ENCODE peak calls at places on chromosomes 7 and 10, in four cellular contexts. A is HepG2, F is A549, B is K562. D is an unnamed sample.

GRCh38 chr7:28408974-28409715 is 3.2 kb upstream of the CREB5 start:
- DNase-seq in A (peak; percentile 78), B (peak; percentile 85), F (peak; percentile 59), D (peak; percentile 88)

GRCh38 chr7:140214075-140214684 is 37.4 kb upstream of the KDM7A start:
- DNase-seq in F (no peak), A (peak; percentile 42), B (no peak), D (no peak)

GRCh38 chr7:132877578-132877977 is 204.3 kb downstream of the CHCHD3 start:
- DNase-seq in F (no peak), B (no peak), A (no peak), D (no peak)

GRCh38 chr7:44382459-44383300 is 57.3 kb upstream of the CAMK2B start:
- DNase-seq in A (no peak), F (no peak), B (no peak), D (no peak)

GRCh38 chr10:71713135-71714040 is 6.2 kb downstream of the C10orf105 start:
- DNase-seq in B (peak; percentile 63), A (no peak), F (no peak), D (no peak)

GRCh38 chr10:102802920-102803534 is 34.2 kb downstream of the CYP17A1 start:
- DNase-seq in F (no peak), B (no peak), A (no peak), D (peak; percentile 38)

GRCh38 chr7:98869374-98870070 is at the start of gene TMEM130:
- DNase-seq in F (no peak), A (no peak), B (no peak), D (peak; percentile 32)

GRCh38 chr7:107690084-107690483 is 29.5 kb downstream of the SLC26A4 start:
- DNase-seq in B (no peak), F (no peak), A (no peak), D (no peak)

GRCh38 chr10:106467506-106467905 is 697.0 kb downstream of the SORCS1 start:
- DNase-seq in F (no peak), B (no peak), A (no peak), D (peak; percentile 49)

GRCh38 chr7:137084607-137085380 is 216.3 kb downstream of the CHRM2 start:
- DNase-seq in F (no peak), B (no peak), A (no peak), D (no peak)

GRCh38 chr10:92901819-92902234 is 53.5 kb downstream of the EXOC6 start:
- DNase-seq in B (no peak), A (no peak), F (no peak), D (no peak)

GRCh38 chr7:90933984-90934383 is 330.2 kb upstream of the FZD1 start:
- DNase-seq in A (no peak), F (no peak), B (no peak), D (no peak)

GRCh38 chr10:80273523-80274170 is 15.8 kb downstream of the MAT1A start:
- DNase-seq in A (no peak), B (no peak), F (no peak), D (no peak)

GRCh38 chr7:69198250-69198649 is 400.0 kb upstream of the AUTS2 start:
- DNase-seq in F (no peak), A (no peak), B (no peak), D (no peak)

GRCh38 chr7:16421333-16422099 is at the start of gene CRPPA:
- DNase-seq in F (no peak), A (peak; percentile 34), B (peak; percentile 34), D (peak; percentile 50)

GRCh38 chr7:151677581-151678226 is 158.0 kb upstream of the RHEB start:
- DNase-seq in F (no peak), A (no peak), B (no peak), D (no peak)

GRCh38 chr10:114485695-114486400 is 81.5 kb upstream of the AFAP1L2 start:
- DNase-seq in A (no peak), B (no peak), F (no peak), D (no peak)

GRCh38 chr10:60114765-60115586 is 208.6 kb upstream of the CCDC6 start:
- DNase-seq in F (peak; percentile 35), B (peak; percentile 19), A (peak; percentile 21), D (no peak)

GRCh38 chr10:62779487-62780248 is 24.9 kb upstream of the ADO start:
- DNase-seq in A (no peak), F (no peak), B (no peak), D (no peak)

GRCh38 chr7:370775-371118 is 80.8 kb downstream of the FOXL3 start:
- DNase-seq in F (no peak), A (no peak), B (no peak), D (no peak)

GRCh38 chr7:977326-978048 is 2.1 kb upstream of the COX19 start:
- DNase-seq in A (peak; percentile 98), B (no peak), F (peak; percentile 36), D (no peak)

GRCh38 chr10:68423522-68423921 is 16.4 kb upstream of the RUFY2 start:
- DNase-seq in A (no peak), F (no peak), B (no peak), D (no peak)

GRCh38 chr10:69479241-69479730 is 28.0 kb downstream of the TSPAN15 start:
- DNase-seq in A (no peak), B (no peak), F (no peak), D (no peak)

GRCh38 chr7:997404-998395 is 14.7 kb downstream of the CYP2W1 start:
- DNase-seq in F (no peak), A (no peak), B (peak; percentile 41), D (peak; percentile 66)

GRCh38 chr7:116083791-116084190 is 53.2 kb upstream of the TFEC start:
- DNase-seq in F (no peak), B (no peak), A (no peak), D (no peak)

GRCh38 chr10:118568327-118568848 is 27.1 kb downstream of the PRLHR start:
- DNase-seq in B (peak; percentile 48), A (peak; percentile 59), F (peak; percentile 58), D (peak; percentile 17)

GRCh38 chr7:51346136-51346535 is 29.5 kb upstream of the COBL start:
- DNase-seq in F (no peak), A (no peak), B (no peak), D (no peak)

GRCh38 chr7:69609901-69610674 is 11.8 kb downstream of the AUTS2 start:
- DNase-seq in B (no peak), A (no peak), F (no peak), D (no peak)

GRCh38 chr10:103789771-103790201 is 65.6 kb downstream of the SH3PXD2A start:
- DNase-seq in F (no peak), B (no peak), A (no peak), D (no peak)

DNA sequence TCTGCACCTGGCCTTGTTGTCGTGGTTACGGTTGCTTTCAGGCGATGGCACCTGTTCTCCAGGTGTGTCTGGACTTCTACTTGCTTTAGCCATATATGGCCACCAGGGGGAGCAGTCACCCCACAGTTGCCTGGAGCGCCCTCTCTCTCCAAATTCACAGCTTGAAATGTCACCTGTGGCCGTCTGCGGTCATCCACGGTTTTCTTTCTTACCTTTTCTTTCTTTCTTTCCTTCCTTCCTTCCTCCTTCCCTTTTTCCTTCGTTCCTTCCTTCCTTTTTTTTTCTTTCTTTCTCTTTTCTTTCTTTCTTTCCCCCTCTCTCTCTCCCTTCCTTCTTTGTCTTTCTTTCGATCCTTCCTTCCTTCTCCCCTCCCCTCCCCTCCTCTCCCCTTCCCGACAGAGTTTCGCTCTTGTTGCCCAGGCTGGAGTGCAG is 150.5 kb upstream of the VKORC1L1 start:
- DNase-seq in F (peak; percentile 20), A (peak; percentile 31), B (peak; percentile 54), D (peak; percentile 78)
- TF ChIP-seq NR3C1 in F (no peak), A (no peak), B (no peak), D (no peak)

GRCh38 chr7:41385996-41386395 is 316.9 kb downstream of the INHBA start:
- DNase-seq in B (no peak), F (no peak), A (no peak), D (no peak)

DNA sequence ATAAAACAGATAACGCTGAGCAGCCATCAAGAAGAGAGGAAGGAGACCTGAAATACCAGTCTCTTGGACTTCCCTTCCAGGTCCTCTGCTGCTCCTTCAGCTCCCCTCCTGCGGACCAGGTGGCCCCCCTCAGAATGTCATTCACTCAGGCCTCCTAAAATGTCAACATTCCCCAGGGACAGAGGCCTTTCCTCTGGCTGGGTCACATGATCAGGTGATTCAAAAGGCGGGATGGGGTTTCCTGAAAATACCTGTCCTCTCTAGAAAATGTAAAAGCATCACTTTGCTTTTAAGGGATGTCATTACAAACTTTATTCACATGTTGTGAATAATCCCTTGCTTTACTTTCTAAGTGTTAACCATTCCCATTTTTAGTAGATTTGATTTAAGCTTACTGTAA is 311.1 kb downstream of the INHBA start:
- DNase-seq in A (no peak), B (no peak), F (no peak), D (peak; percentile 17)
- TF ChIP-seq NR3C1 in A (no peak), B (no peak), F (no peak), D (no peak)

DNA sequence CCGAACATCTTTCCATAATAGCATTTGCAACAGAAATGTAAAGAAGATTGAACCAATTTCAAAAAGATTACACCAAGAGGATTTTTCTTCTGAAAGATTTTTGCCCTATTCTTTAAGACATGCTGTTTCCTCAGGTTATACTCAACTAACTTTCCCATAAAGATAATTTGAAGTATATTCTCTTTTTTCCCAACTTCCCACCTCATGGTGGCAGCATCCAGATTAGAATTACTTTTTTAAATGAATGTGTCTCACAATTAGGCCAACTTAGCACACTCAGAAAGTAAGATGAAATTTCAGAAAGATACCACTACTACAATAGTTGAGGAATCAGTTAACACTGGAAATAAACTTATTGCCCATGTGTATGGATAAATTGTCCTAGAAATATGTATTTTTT is 178.2 kb upstream of the CSTF2T start:
- DNase-seq in F (no peak), A (no peak), B (no peak), D (no peak)
- TF ChIP-seq NR3C1 in F (no peak), A (no peak), B (no peak), D (no peak)

GRCh38 chr10:65501259-65501658 is 1424.6 kb upstream of the LRRTM3 start:
- DNase-seq in B (no peak), A (peak; percentile 76), F (peak; percentile 2), D (no peak)
- TF ChIP-seq NR3C1 in B (no peak), A (no peak), F (no peak), D (no peak)

DNA sequence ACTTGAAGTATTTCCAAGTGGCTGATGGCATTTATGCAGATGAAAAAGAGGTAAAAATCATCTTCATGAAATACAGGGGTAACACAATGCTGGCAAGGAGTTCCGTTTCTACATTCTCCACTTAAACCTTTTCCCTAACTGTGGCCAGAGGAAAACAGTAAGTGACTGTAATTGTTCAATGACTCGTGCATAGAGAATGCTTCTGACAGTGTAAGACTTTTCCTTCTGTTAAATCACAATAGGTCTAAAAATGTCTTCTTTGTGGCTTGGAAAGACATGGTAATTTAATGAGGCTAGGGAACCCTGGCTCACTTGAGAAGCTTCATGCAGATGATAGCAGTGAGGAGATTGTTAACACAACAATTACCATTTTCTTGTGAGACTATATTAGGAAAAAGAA is 50.3 kb upstream of the RSU1 start:
- DNase-seq in A (no peak), B (no peak), F (no peak), D (no peak)
- TF ChIP-seq NR3C1 in A (no peak), B (no peak), F (no peak), D (no peak)

D was measured in WTC11.